ENCODE peak calls at places on chromosomes 1 and 21, in four cellular contexts. E is stimulated activated CD4-positive, alpha-beta T cell treated with anti-CD3 and anti-CD28 coated beads, Interleukin-15, amount 100 ng/mL, for 48 hours; B is Right ventricle myocardium inferior; S is astrocyte of the spinal cord. G is an unnamed sample.

GRCh38 chr1:204198978-204199340 is 2.7 kb upstream of the KISS1 start:
- DNase-seq in B (no peak), E (no peak), S (no peak), G (peak; percentile 22)

GRCh38 chr1:109914587-109915240 is 4.1 kb downstream of the CSF1 start:
- DNase-seq in E (no peak), S (peak; percentile 63), B (no peak), G (no peak)

GRCh38 chr21:28063241-28063640 is 929.4 kb downstream of the LTN1 start:
- DNase-seq in B (no peak), E (no peak), S (no peak), G (no peak)

GRCh38 chr21:44940116-44940631 is 345 bp downstream of the SLX9 start:
- DNase-seq in B (peak; percentile 68), S (no peak), E (no peak), G (no peak)

GRCh38 chr1:8816831-8817412 is 518 bp downstream of the RERE start:
- DNase-seq in E (no peak), B (no peak), S (no peak), G (no peak)

GRCh38 chr1:206909167-206909882 is 12.1 kb downstream of the IL24 start:
- DNase-seq in S (no peak), E (no peak), B (no peak), G (no peak)

GRCh38 chr1:241839369-241839990 is 8.5 kb upstream of the EXO1 start:
- DNase-seq in B (no peak), E (no peak), S (no peak), G (no peak)

GRCh38 chr1:151372411-151372934 is at the start of gene SELENBP1:
- DNase-seq in S (peak; percentile 56), E (no peak), B (peak; percentile 88), G (no peak)

GRCh38 chr1:2024451-2024850 is 5.3 kb downstream of the GABRD start:
- DNase-seq in S (no peak), B (no peak), E (no peak), G (no peak)

GRCh38 chr1:172357753-172358152 is 62.7 kb upstream of the C1orf105 start:
- DNase-seq in S (no peak), E (no peak), B (no peak), G (peak; percentile 29)

GRCh38 chr21:43981151-43981870 is 30.8 kb upstream of the TRAPPC10 start:
- DNase-seq in E (no peak), S (no peak), B (no peak), G (no peak)